ENCODE peak calls at places on chromosomes 12 and 14, in eight cellular contexts. B is aorta; K is thyroid gland; I is fibroblast of lung; X is WERI-Rb-1; E is caudate nucleus; V is CD4-positive, CD25-positive, alpha-beta regulatory T cell; D is GM23338. T is an unnamed sample.
A peak's percentile ranks its signal among the peaks of the same experiment; 100 is the strongest.

GRCh38 chr14:100109594-100109955 is 44.4 kb downstream of the EVL start:
- DNase-seq in B (no peak), K (no peak), I (no peak), X (no peak), E (no peak), V (no peak), D (no peak), T (no peak)

GRCh38 chr12:26636710-26637328 is 196.2 kb downstream of the ITPR2 start:
- DNase-seq in B (no peak), K (no peak), I (peak; percentile 88), X (no peak), E (no peak), V (no peak), D (no peak), T (no peak)

GRCh38 chr14:52413729-52414453 is 99.8 kb downstream of the PTGER2 start:
- DNase-seq in B (no peak), K (no peak), I (peak; percentile 6), X (no peak), E (no peak), V (no peak), D (no peak), T (no peak)

GRCh38 chr12:56728139-56728861 is 3.2 kb upstream of the NACA start:
- DNase-seq in B (no peak), K (no peak), I (no peak), X (no peak), E (no peak), V (no peak), D (no peak), T (no peak)

GRCh38 chr12:93624595-93625294 is 52.3 kb downstream of the SOCS2 start:
- DNase-seq in B (no peak), K (no peak), I (peak; percentile 96), X (no peak), E (no peak), V (no peak), D (no peak), T (no peak)

GRCh38 chr12:119208626-119209061 is 29.9 kb downstream of the HSPB8 start:
- DNase-seq in B (peak; percentile 81), K (peak; percentile 19), I (peak; percentile 5), X (peak; percentile 79), E (peak; percentile 28), V (no peak), D (peak; percentile 47), T (no peak)

GRCh38 chr14:92880851-92881250 is 42.1 kb upstream of the CHGA start:
- DNase-seq in B (no peak), K (no peak), I (peak; percentile 6), X (peak; percentile 63), E (no peak), V (no peak), D (peak; percentile 90), T (peak; percentile 44)

GRCh38 chr14:55142466-55142865 is 13.4 kb downstream of the LGALS3 start:
- DNase-seq in B (no peak), K (no peak), I (no peak), X (no peak), E (no peak), V (no peak), D (no peak), T (no peak)

GRCh38 chr12:117671734-117672133 is 297.1 kb downstream of the KSR2 start:
- DNase-seq in B (no peak), K (peak; percentile 44), I (peak; percentile 28), X (peak; percentile 73), E (no peak), V (no peak), D (peak; percentile 91), T (peak; percentile 58)

GRCh38 chr12:70255311-70255710 is 12.1 kb downstream of the CNOT2 start:
- DNase-seq in B (no peak), K (no peak), I (peak; percentile 60), X (no peak), E (no peak), V (no peak), D (no peak), T (no peak)

GRCh38 chr12:126976574-126976973 is 1290.4 kb upstream of the TMEM132C start:
- DNase-seq in B (no peak), K (no peak), I (no peak), X (no peak), E (no peak), V (no peak), D (no peak), T (no peak)

GRCh38 chr12:24596768-24597388 is 352.0 kb downstream of the BCAT1 start:
- DNase-seq in B (no peak), K (no peak), I (peak; percentile 49), X (no peak), E (no peak), V (no peak), D (peak; percentile 74), T (no peak)

GRCh38 chr12:123363743-123364531 is 710 bp downstream of the SBNO1 start:
- DNase-seq in B (peak; percentile 58), K (peak; percentile 29), I (peak; percentile 21), X (peak; percentile 18), E (no peak), V (peak; percentile 10), D (peak; percentile 44), T (peak; percentile 39)

GRCh38 chr12:47231456-47231855 is 151.7 kb upstream of the AMIGO2 start:
- DNase-seq in B (no peak), K (no peak), I (no peak), X (no peak), E (no peak), V (no peak), D (no peak), T (peak; percentile 55)

GRCh38 chr14:49598182-49598478 is 610 bp upstream of the LRR1 start:
- DNase-seq in B (no peak), K (no peak), I (no peak), X (no peak), E (no peak), V (no peak), D (no peak), T (no peak)

GRCh38 chr12:94147991-94148840 is at the start of gene PLXNC1:
- DNase-seq in B (peak; percentile 85), K (peak; percentile 45), I (peak; percentile 60), X (peak; percentile 36), E (no peak), V (peak; percentile 36), D (peak; percentile 75), T (peak; percentile 71)

GRCh38 chr14:90587252-90587910 is 190.6 kb downstream of the CALM1 start:
- DNase-seq in B (no peak), K (no peak), I (no peak), X (no peak), E (no peak), V (no peak), D (no peak), T (no peak)

GRCh38 chr14:41532255-41532654 is 74.4 kb upstream of the LRFN5 start:
- DNase-seq in B (no peak), K (no peak), I (no peak), X (no peak), E (no peak), V (no peak), D (no peak), T (no peak)

GRCh38 chr12:77167801-77168200 is 102.4 kb upstream of the E2F7 start:
- DNase-seq in B (no peak), K (no peak), I (peak; percentile 35), X (no peak), E (no peak), V (no peak), D (no peak), T (no peak)

GRCh38 chr14:98984719-98985041 is 287.3 kb downstream of the BCL11B start:
- DNase-seq in B (peak; percentile 47), K (no peak), I (no peak), X (no peak), E (no peak), V (peak; percentile 64), D (no peak), T (no peak)

GRCh38 chr14:100178691-100179090 is 19.2 kb upstream of the DEGS2 start:
- DNase-seq in B (no peak), K (no peak), I (no peak), X (no peak), E (no peak), V (no peak), D (no peak), T (no peak)

GRCh38 chr12:67909091-67909531 is 80.1 kb upstream of the IFNG-AS1 start:
- DNase-seq in B (no peak), K (no peak), I (peak; percentile 94), X (no peak), E (no peak), V (no peak), D (no peak), T (no peak)

GRCh38 chr12:54701940-54702592 is 53.9 kb upstream of the DCD start:
- DNase-seq in B (no peak), K (no peak), I (peak; percentile 25), X (no peak), E (no peak), V (peak; percentile 9), D (peak; percentile 75), T (no peak)

GRCh38 chr12:507261-507853 is 47.6 kb downstream of the B4GALNT3 start:
- DNase-seq in B (no peak), K (no peak), I (no peak), X (no peak), E (no peak), V (no peak), D (no peak), T (no peak)
- H3K27ac ChIP-seq in B (no peak overlapping the region), K (no peak overlapping the region), I (no peak overlapping the region), X (no peak overlapping the region), E (no peak overlapping the region), V (no peak overlapping the region), D (no peak overlapping the region), T (no peak overlapping the region)

DNA sequence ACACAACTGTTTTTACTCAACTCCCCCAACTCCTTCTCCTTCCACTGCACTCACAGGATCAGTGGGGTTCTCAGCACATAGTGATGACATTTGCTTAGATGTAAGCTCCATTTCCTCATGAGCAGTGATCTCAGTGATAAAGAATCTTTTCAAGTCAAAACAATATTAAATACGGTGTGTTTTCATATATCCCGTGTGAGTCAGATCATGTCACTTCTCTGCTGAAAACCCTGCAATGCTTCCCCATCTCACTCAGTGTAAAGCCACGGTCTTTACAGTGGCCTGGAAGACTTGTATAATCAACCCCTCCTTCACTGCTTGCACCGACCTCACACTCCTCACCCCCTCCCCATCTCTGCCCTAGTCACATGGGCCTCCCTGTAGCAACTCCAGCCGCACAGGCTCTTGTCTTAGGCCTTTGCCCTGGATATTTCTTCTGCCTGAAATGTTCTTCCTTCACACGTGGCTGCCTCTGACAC is 149.7 kb upstream of the ARHGAP5 start:
- DNase-seq in B (no peak), K (peak; percentile 52), I (peak; percentile 95), X (no peak), E (no peak), V (no peak), D (peak; percentile 21), T (no peak)
- H3K27ac ChIP-seq in B (no peak overlapping the region), K (peak overlapping the region; percentile 14), I (peak overlapping the region; percentile 58), X (no peak overlapping the region), E (peak overlapping the region; percentile 74), V (peak overlapping the region; percentile 50), D (no peak overlapping the region), T (no peak overlapping the region)

GRCh38 chr14:23125933-23126524 is 7.0 kb upstream of the CEBPE start:
- DNase-seq in B (no peak), K (peak; percentile 79), I (no peak), X (no peak), E (no peak), V (no peak), D (no peak), T (peak; percentile 55)
- H3K27ac ChIP-seq in B (peak overlapping the region; percentile 60), K (no peak overlapping the region), I (no peak overlapping the region), X (no peak overlapping the region), E (no peak overlapping the region), V (no peak overlapping the region), D (peak overlapping the region; percentile 32), T (no peak overlapping the region)

DNA sequence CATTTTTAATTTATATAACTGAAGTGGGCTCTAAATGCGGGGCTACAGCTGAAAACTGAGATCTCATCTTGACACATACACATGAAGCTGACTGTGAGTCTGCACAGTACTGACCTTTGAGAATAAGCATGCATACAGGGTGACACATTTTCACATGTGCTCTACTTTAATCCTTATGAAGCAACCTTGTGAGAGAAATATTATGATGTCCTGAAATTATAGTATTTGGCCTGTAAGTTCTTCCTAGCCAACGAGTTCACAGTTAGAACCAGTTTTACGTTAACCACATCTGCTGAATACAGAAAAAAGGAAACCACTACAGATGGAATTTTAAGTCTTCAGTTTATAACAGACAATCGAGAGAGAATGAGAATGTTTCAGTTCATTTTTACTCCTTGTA is 70.3 kb downstream of the SPPL3 start:
- DNase-seq in B (no peak), K (no peak), I (peak; percentile 27), X (no peak), E (no peak), V (no peak), D (no peak), T (no peak)
- H3K27ac ChIP-seq in B (no peak overlapping the region), K (peak overlapping the region; percentile 80), I (no peak overlapping the region), X (no peak overlapping the region), E (peak overlapping the region; percentile 53), V (no peak overlapping the region), D (no peak overlapping the region), T (no peak overlapping the region)